ENCODE peak calls at places on chromosome 6, in four cellular contexts. Y is GM23338; U is PC-3; X is stimulated activated CD4-positive, alpha-beta T cell treated with anti-CD3 and anti-CD28 coated beads, Interleukin-2, amount 100 ng/mL, for 48 hours. B is an unnamed sample.

GRCh38 chr6:126873351-126873750 is 245.1 kb upstream of the RSPO3 start:
- DNase-seq in X (no peak), Y (no peak), U (no peak), B (no peak)

GRCh38 chr6:22925304-22925835 is 356.0 kb downstream of the HDGFL1 start:
- DNase-seq in U (no peak), Y (no peak), X (no peak), B (no peak)

GRCh38 chr6:28525496-28526039 is at the start of gene GPX5:
- DNase-seq in Y (peak; percentile 17), X (no peak), U (no peak), B (no peak)

GRCh38 chr6:3635482-3635881 is 116.0 kb downstream of the PXDC1 start:
- DNase-seq in Y (no peak), X (no peak), U (no peak), B (no peak)

GRCh38 chr6:33410711-33411631 is at the start of gene PHF1:
- DNase-seq in U (no peak), X (no peak), Y (peak; percentile 58), B (peak; percentile 73)

GRCh38 chr6:47700051-47700450 is 1.7 kb downstream of the ADGRF4 start:
- DNase-seq in X (no peak), U (peak; percentile 84), Y (no peak), B (peak; percentile 77)

GRCh38 chr6:106448000-106448426 is 87.5 kb downstream of the CRYBG1 start:
- DNase-seq in U (no peak), X (no peak), Y (no peak), B (no peak)

GRCh38 chr6:134166529-134167221 is 114.3 kb upstream of the SLC2A12 start:
- DNase-seq in U (peak; percentile 25), X (no peak), Y (no peak), B (no peak)

GRCh38 chr6:20564777-20565176 is 30.5 kb downstream of the CDKAL1 start:
- DNase-seq in U (no peak), X (no peak), Y (no peak), B (no peak)

GRCh38 chr6:37777272-37777736 is 42.2 kb upstream of the ZFAND3 start:
- DNase-seq in X (no peak), Y (peak; percentile 62), U (no peak), B (no peak)

GRCh38 chr6:37339911-37340638 is 13.7 kb upstream of the RNF8 start:
- DNase-seq in U (no peak), X (no peak), Y (no peak), B (no peak)

GRCh38 chr6:16669227-16669626 is 92.0 kb downstream of the ATXN1 start:
- DNase-seq in Y (no peak), X (peak; percentile 46), U (peak; percentile 93), B (peak; percentile 80)

GRCh38 chr6:10403385-10404106 is 11.3 kb downstream of the TFAP2A start:
- DNase-seq in Y (no peak), U (peak; percentile 94), X (no peak), B (peak; percentile 79)